ENCODE peak calls at places on chromosomes 2 and 18, in four cellular contexts. One of them, this sample, is unnamed.

GRCh38 chr2:191351921-191352320 is 106.7 kb downstream of the MYO1B start:
- DNase-seq in H1: no peak
- DNase-seq in HepG2: no peak
- DNase-seq in GM12878: no peak
- DNase-seq in this sample: no peak

GRCh38 chr18:3368193-3368592 is 81.8 kb upstream of the TGIF1 start:
- DNase-seq in H1: no peak
- DNase-seq in HepG2: no peak
- DNase-seq in GM12878: no peak
- DNase-seq in this sample: no peak

GRCh38 chr18:13239557-13239956 is 21.0 kb downstream of the LDLRAD4 start:
- DNase-seq in HepG2: no peak
- DNase-seq in H1: no peak
- DNase-seq in GM12878: no peak
- DNase-seq in this sample: no peak

GRCh38 chr2:26533661-26534060 is 55.7 kb upstream of the OTOF start:
- DNase-seq in HepG2: no peak
- DNase-seq in GM12878: no peak
- DNase-seq in H1: no peak
- DNase-seq in this sample: no peak

GRCh38 chr18:7367336-7367735 is 136.4 kb downstream of the LRRC30 start:
- DNase-seq in HepG2: no peak
- DNase-seq in GM12878: no peak
- DNase-seq in H1: no peak
- DNase-seq in this sample: no peak

GRCh38 chr2:178194600-178195389 is 483 bp downstream of the OSBPL6 start:
- DNase-seq in H1: no peak
- DNase-seq in HepG2: no peak
- DNase-seq in GM12878: no peak
- DNase-seq in this sample: no peak

GRCh38 chr2:44741507-44741906 is 200.0 kb upstream of the SIX3 start:
- DNase-seq in H1: no peak
- DNase-seq in HepG2: peak; percentile 31
- DNase-seq in GM12878: no peak
- DNase-seq in this sample: no peak

GRCh38 chr2:9686061-9686460 is 55.3 kb upstream of the YWHAQ start:
- DNase-seq in GM12878: no peak
- DNase-seq in HepG2: no peak
- DNase-seq in H1: no peak
- DNase-seq in this sample: no peak

GRCh38 chr2:207950063-207950760 is 75.1 kb downstream of the PLEKHM3 start:
- DNase-seq in HepG2: no peak
- DNase-seq in GM12878: no peak
- DNase-seq in H1: no peak
- DNase-seq in this sample: no peak

GRCh38 chr2:102268529-102269524 is 42.5 kb upstream of the IL1RL1 start:
- DNase-seq in HepG2: no peak
- DNase-seq in GM12878: no peak
- DNase-seq in H1: no peak
- DNase-seq in this sample: no peak

GRCh38 chr18:76306685-76307292 is 188.3 kb downstream of the ZNF516 start:
- DNase-seq in H1: no peak
- DNase-seq in GM12878: peak; percentile 37
- DNase-seq in HepG2: no peak
- DNase-seq in this sample: no peak

GRCh38 chr2:54429811-54430600 is 26.1 kb upstream of the SPTBN1 start:
- DNase-seq in HepG2: no peak
- DNase-seq in GM12878: no peak
- DNase-seq in H1: no peak
- DNase-seq in this sample: no peak

GRCh38 chr2:18719978-18720775 is 130.8 kb upstream of the NT5C1B start:
- DNase-seq in H1: no peak
- DNase-seq in GM12878: no peak
- DNase-seq in HepG2: no peak
- DNase-seq in this sample: no peak

GRCh38 chr2:99854236-99854852 is 288.0 kb downstream of the AFF3 start:
- DNase-seq in HepG2: no peak
- DNase-seq in H1: no peak
- DNase-seq in GM12878: no peak
- DNase-seq in this sample: no peak

GRCh38 chr2:240429872-240430491 is 5.5 kb upstream of the GPC1 start:
- DNase-seq in GM12878: no peak
- DNase-seq in HepG2: peak; percentile 45
- DNase-seq in H1: no peak
- DNase-seq in this sample: no peak

GRCh38 chr2:8496079-8496478 is 185.8 kb upstream of the ID2 start:
- DNase-seq in HepG2: no peak
- DNase-seq in GM12878: no peak
- DNase-seq in H1: no peak
- DNase-seq in this sample: no peak

GRCh38 chr2:219645631-219646527 is 18.4 kb downstream of the SLC4A3 start:
- DNase-seq in GM12878: no peak
- DNase-seq in HepG2: peak; percentile 37
- DNase-seq in H1: no peak
- DNase-seq in this sample: peak; percentile 56

GRCh38 chr2:132562245-132562644 is 107.8 kb downstream of the LYPD1 start:
- DNase-seq in HepG2: no peak
- DNase-seq in H1: no peak
- DNase-seq in GM12878: no peak
- DNase-seq in this sample: no peak

GRCh38 chr18:35564795-35565453 is 16.6 kb upstream of the GALNT1 start:
- DNase-seq in HepG2: no peak
- DNase-seq in H1: no peak
- DNase-seq in GM12878: no peak
- DNase-seq in this sample: no peak

GRCh38 chr2:157355618-157356017 is 30.0 kb upstream of the ERMN start:
- DNase-seq in H1: no peak
- DNase-seq in HepG2: no peak
- DNase-seq in GM12878: no peak
- DNase-seq in this sample: peak; percentile 27

GRCh38 chr2:39593439-39594393 is 72.0 kb upstream of the TMEM178A start:
- DNase-seq in H1: peak; percentile 15
- DNase-seq in GM12878: no peak
- DNase-seq in HepG2: peak; percentile 56
- DNase-seq in this sample: peak; percentile 59

GRCh38 chr2:120398051-120398960 is 52.4 kb downstream of the INHBB start:
- DNase-seq in HepG2: no peak
- DNase-seq in H1: no peak
- DNase-seq in GM12878: no peak
- DNase-seq in this sample: no peak

GRCh38 chr2:240591226-240591625 is 4.7 kb downstream of the CAPN10 start:
- DNase-seq in GM12878: no peak
- DNase-seq in HepG2: no peak
- DNase-seq in H1: no peak
- DNase-seq in this sample: no peak

GRCh38 chr2:84919885-84920580 is 14.6 kb downstream of the TMSB10 start:
- DNase-seq in GM12878: no peak
- DNase-seq in HepG2: peak; percentile 95
- DNase-seq in H1: no peak
- DNase-seq in this sample: no peak

GRCh38 chr18:26780520-26781325 is 84.8 kb downstream of the AQP4 start:
- DNase-seq in H1: no peak
- DNase-seq in HepG2: no peak
- DNase-seq in GM12878: no peak
- DNase-seq in this sample: no peak

GRCh38 chr18:3040881-3041280 is 27.9 kb upstream of the LPIN2 start:
- DNase-seq in GM12878: no peak
- DNase-seq in HepG2: no peak
- DNase-seq in H1: no peak
- DNase-seq in this sample: no peak

GRCh38 chr2:215692387-215693079 is 256.7 kb upstream of the FN1 start:
- DNase-seq in HepG2: peak; percentile 91
- DNase-seq in H1: no peak
- DNase-seq in GM12878: no peak
- DNase-seq in this sample: no peak

GRCh38 chr18:11909597-11910026 is 1.5 kb upstream of the MPPE1 start:
- DNase-seq in HepG2: peak; percentile 26
- DNase-seq in GM12878: no peak
- DNase-seq in H1: no peak
- DNase-seq in this sample: no peak

GRCh38 chr2:42995752-42996422 is 203.5 kb upstream of the HAAO start:
- DNase-seq in GM12878: no peak
- DNase-seq in H1: no peak
- DNase-seq in HepG2: no peak
- DNase-seq in this sample: no peak

GRCh38 chr2:6914829-6915228 is 2.4 kb upstream of the RNF144A start:
- DNase-seq in HepG2: no peak
- DNase-seq in GM12878: no peak
- DNase-seq in H1: no peak
- DNase-seq in this sample: no peak

GRCh38 chr2:165876712-165877111 is 76.9 kb downstream of the TTC21B start:
- DNase-seq in H1: no peak
- DNase-seq in HepG2: no peak
- DNase-seq in GM12878: no peak
- DNase-seq in this sample: no peak

GRCh38 chr2:10514287-10514686 is 66.2 kb upstream of the ODC1 start:
- DNase-seq in GM12878: no peak
- DNase-seq in H1: no peak
- DNase-seq in HepG2: no peak
- DNase-seq in this sample: no peak

GRCh38 chr2:34423301-34423700 is 824.2 kb upstream of the FAM98A start:
- DNase-seq in H1: no peak
- DNase-seq in GM12878: no peak
- DNase-seq in HepG2: no peak
- DNase-seq in this sample: no peak

GRCh38 chr2:168584934-168585333 is 128.9 kb downstream of the CERS6 start:
- DNase-seq in H1: no peak
- DNase-seq in HepG2: no peak
- DNase-seq in GM12878: no peak
- DNase-seq in this sample: no peak

GRCh38 chr2:126739093-126739492 is 83.1 kb downstream of the GYPC start:
- DNase-seq in H1: no peak
- DNase-seq in GM12878: no peak
- DNase-seq in HepG2: no peak
- DNase-seq in this sample: no peak

GRCh38 chr2:119155633-119156032 is 2.9 kb downstream of the C1QL2 start:
- DNase-seq in HepG2: no peak
- DNase-seq in H1: peak; percentile 85
- DNase-seq in GM12878: no peak
- DNase-seq in this sample: peak; percentile 94

GRCh38 chr18:67518566-67518965 is 2.0 kb upstream of the DSEL start:
- DNase-seq in GM12878: no peak
- DNase-seq in H1: no peak
- DNase-seq in HepG2: no peak
- DNase-seq in this sample: no peak
- H3K4me1 ChIP-seq in GM12878: no peaks in the 10 kb centered on the region
- H3K4me1 ChIP-seq in H1: peaks cover 3% of the 10 kb centered on the region
- H3K4me1 ChIP-seq in HepG2: peaks cover 7% of the 10 kb centered on the region
- H3K4me1 ChIP-seq in this sample: no peaks in the 10 kb centered on the region

DNA sequence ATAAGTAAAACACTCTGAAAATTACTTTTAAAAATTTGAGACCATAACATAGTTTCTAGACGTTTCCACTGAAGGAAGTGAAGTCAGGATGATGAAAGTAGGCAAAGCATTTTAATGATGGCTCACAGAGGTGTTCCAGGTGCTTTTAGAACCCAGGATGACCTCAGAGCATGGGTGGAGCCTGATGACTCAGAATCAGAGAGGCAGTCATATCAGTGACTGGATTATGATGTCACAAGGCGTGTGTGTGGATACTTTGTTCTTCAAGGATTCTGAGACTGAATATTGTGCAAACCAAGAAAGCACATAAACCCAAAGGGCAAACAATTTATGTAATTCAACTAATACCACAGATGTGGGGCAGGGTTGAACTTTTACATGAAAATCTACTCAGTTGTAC is 208.0 kb upstream of the FBXO11 start:
- DNase-seq in HepG2: peak; percentile 21
- DNase-seq in GM12878: no peak
- DNase-seq in H1: no peak
- DNase-seq in this sample: no peak
- TF ChIP-seq YY1 in HepG2: no peak
- TF ChIP-seq YY1 in GM12878: no peak
- TF ChIP-seq YY1 in H1: no peak
- TF ChIP-seq YY1 in this sample: no peak

GRCh38 chr2:109063326-109063670 is 65.7 kb upstream of the SH3RF3 start:
- DNase-seq in HepG2: no peak
- DNase-seq in GM12878: no peak
- DNase-seq in H1: no peak
- DNase-seq in this sample: no peak
- TF ChIP-seq SUZ12 in HepG2: no peak
- TF ChIP-seq SUZ12 in GM12878: no peak
- TF ChIP-seq SUZ12 in H1: no peak
- TF ChIP-seq SUZ12 in this sample: no peak

GRCh38 chr18:79947054-79947755 is 4.2 kb downstream of the SLC66A2 start:
- DNase-seq in H1: no peak
- DNase-seq in HepG2: no peak
- DNase-seq in GM12878: no peak
- DNase-seq in this sample: no peak

GRCh38 chr18:79949571-79950439 is 1.6 kb downstream of the SLC66A2 start:
- DNase-seq in GM12878: no peak
- DNase-seq in HepG2: no peak
- DNase-seq in H1: no peak
- DNase-seq in this sample: no peak

GRCh38 chr18:79950440-79951341 is 762 bp downstream of the SLC66A2 start:
- DNase-seq in HepG2: no peak
- DNase-seq in GM12878: no peak
- DNase-seq in H1: no peak
- DNase-seq in this sample: no peak

GRCh38 chr18:79947881-79948610 is 3.4 kb downstream of the SLC66A2 start:
- DNase-seq in GM12878: no peak
- DNase-seq in H1: no peak
- DNase-seq in HepG2: peak; percentile 63
- DNase-seq in this sample: no peak

DNA sequence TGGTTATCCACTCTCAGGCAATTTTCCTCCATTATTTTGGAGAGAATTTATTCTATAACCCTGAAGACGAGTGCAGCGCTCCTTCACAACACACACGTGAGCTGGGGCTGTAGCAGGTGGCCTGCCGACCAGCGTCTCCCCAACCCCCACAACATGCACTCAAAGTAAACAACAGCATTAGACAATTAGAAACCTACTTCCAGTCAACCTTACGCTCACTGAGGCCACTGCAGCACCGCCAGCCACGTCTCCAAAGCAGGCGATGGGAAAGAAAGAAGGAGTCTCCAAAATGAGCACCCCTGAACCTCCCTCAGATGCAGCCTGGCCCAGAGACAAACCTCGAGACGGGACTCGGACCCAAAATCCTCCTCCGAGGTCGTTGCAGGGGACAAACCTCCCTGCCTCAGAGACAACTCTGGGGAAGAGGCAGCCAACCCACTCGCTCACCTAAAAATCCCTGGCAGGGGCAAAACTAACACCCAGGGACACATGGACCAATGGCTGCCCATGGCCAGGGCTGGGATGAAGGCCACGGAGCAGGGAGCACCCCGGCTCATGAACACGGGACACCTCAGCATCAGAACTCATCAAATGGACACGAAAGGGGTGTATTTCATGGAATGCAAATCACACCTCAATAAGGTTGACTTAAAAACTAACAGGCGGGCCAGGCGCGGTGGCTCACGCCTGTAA is 2.6 kb downstream of the SLC66A2 start:
- DNase-seq in GM12878: no peak
- DNase-seq in HepG2: no peak
- DNase-seq in H1: no peak
- DNase-seq in this sample: no peak
- H3K4me1 ChIP-seq in GM12878: peaks cover 38% of the 10 kb centered on the region
- H3K4me1 ChIP-seq in HepG2: peaks cover 68% of the 10 kb centered on the region
- H3K4me1 ChIP-seq in H1: peaks cover 18% of the 10 kb centered on the region
- H3K4me1 ChIP-seq in this sample: peaks cover 22% of the 10 kb centered on the region